ENCODE peak calls at places on chromosomes 2 and 18, in eight cellular contexts. T, Z, C, F, A, W, O and V are unnamed samples. For H3K9me3, the result is how much of the 10 kb centered on the place peaks cover.

GRCh38 chr2:196413821-196414274 is 225.7 kb upstream of the CCDC150 start:
- DNase-seq in T (no peak), Z (no peak), C (no peak), F (no peak), A (no peak), W (no peak), O (no peak), V (no peak)

GRCh38 chr2:64799592-64800252 is 146.0 kb upstream of the SERTAD2 start:
- DNase-seq in T (no peak), Z (no peak), C (peak), F (no peak), A (no peak), W (no peak), O (peak), V (no peak)

GRCh38 chr2:75627902-75628504 is 18.6 kb upstream of the MRPL19 start:
- DNase-seq in T (peak), Z (peak), C (peak), F (peak), A (peak), W (peak), O (peak), V (peak)

GRCh38 chr2:74715071-74715791 is 61.2 kb downstream of the SEMA4F start:
- DNase-seq in T (peak), Z (peak), C (peak), F (peak), A (peak), W (peak), O (peak), V (peak)

GRCh38 chr18:43029414-43029813 is 86.1 kb downstream of the RIT2 start:
- DNase-seq in T (no peak), Z (no peak), C (no peak), F (no peak), A (no peak), W (no peak), O (no peak), V (no peak)

GRCh38 chr2:207967121-207967520 is 58.2 kb downstream of the PLEKHM3 start:
- DNase-seq in T (no peak), Z (no peak), C (no peak), F (no peak), A (no peak), W (no peak), O (no peak), V (no peak)

GRCh38 chr2:38074775-38075435 is 1.0 kb downstream of the CYP1B1 start:
- DNase-seq in T (peak), Z (no peak), C (peak), F (no peak), A (no peak), W (peak), O (no peak), V (no peak)

GRCh38 chr2:200158586-200159365 is 147.7 kb upstream of the SPATS2L start:
- DNase-seq in T (no peak), Z (no peak), C (no peak), F (no peak), A (no peak), W (no peak), O (no peak), V (no peak)

GRCh38 chr2:204019572-204020501 is 83.3 kb downstream of the ICOS start:
- DNase-seq in T (no peak), Z (no peak), C (peak), F (no peak), A (no peak), W (no peak), O (no peak), V (no peak)

GRCh38 chr2:128169497-128169896 is 78.5 kb downstream of the UGGT1 start:
- DNase-seq in T (no peak), Z (no peak), C (no peak), F (no peak), A (no peak), W (no peak), O (no peak), V (no peak)

GRCh38 chr2:181457741-181458425 is 697 bp downstream of the ITGA4 start:
- DNase-seq in T (peak), Z (peak), C (no peak), F (peak), A (peak), W (peak), O (peak), V (peak)

GRCh38 chr2:217943379-217944321 is 59.1 kb downstream of the TNS1 start:
- DNase-seq in T (peak), Z (peak), C (no peak), F (peak), A (no peak), W (peak), O (peak), V (peak)

GRCh38 chr2:69291004-69291650 is 95.9 kb downstream of the GFPT1 start:
- DNase-seq in T (no peak), Z (no peak), C (peak), F (no peak), A (no peak), W (no peak), O (no peak), V (no peak)

GRCh38 chr2:85907671-85908157 is 18.9 kb upstream of the ST3GAL5 start:
- DNase-seq in T (no peak), Z (no peak), C (peak), F (no peak), A (no peak), W (no peak), O (no peak), V (no peak)

GRCh38 chr2:102449370-102449974 is 23.6 kb upstream of the SLC9A4 start:
- DNase-seq in T (no peak), Z (peak), C (peak), F (no peak), A (peak), W (no peak), O (peak), V (peak)

GRCh38 chr2:140539506-140539905 is 1591.3 kb downstream of the LRP1B start:
- DNase-seq in T (no peak), Z (no peak), C (no peak), F (no peak), A (no peak), W (no peak), O (no peak), V (no peak)

GRCh38 chr2:98727369-98727749 is 3.6 kb downstream of the MGAT4A start:
- DNase-seq in T (no peak), Z (peak), C (no peak), F (no peak), A (no peak), W (no peak), O (no peak), V (no peak)

GRCh38 chr2:201208563-201209252 is 25.8 kb downstream of the CASP10 start:
- DNase-seq in T (peak), Z (no peak), C (no peak), F (no peak), A (no peak), W (no peak), O (no peak), V (no peak)

GRCh38 chr18:49669403-49669802 is 107.5 kb downstream of the LIPG start:
- DNase-seq in T (no peak), Z (no peak), C (no peak), F (no peak), A (no peak), W (no peak), O (no peak), V (no peak)

GRCh38 chr18:26639149-26639548 is 90.8 kb upstream of the KCTD1 start:
- DNase-seq in T (no peak), Z (no peak), C (no peak), F (no peak), A (no peak), W (no peak), O (no peak), V (no peak)

GRCh38 chr2:179106342-179107178 is 56.6 kb upstream of the CCDC141 start:
- DNase-seq in T (no peak), Z (peak), C (peak), F (peak), A (no peak), W (no peak), O (peak), V (no peak)

GRCh38 chr2:190382851-190383250 is 25.3 kb upstream of the MFSD6 start:
- DNase-seq in T (no peak), Z (peak), C (peak), F (no peak), A (no peak), W (no peak), O (no peak), V (peak)

GRCh38 chr2:237022533-237022932 is 63.2 kb upstream of the COPS8 start:
- DNase-seq in T (no peak), Z (no peak), C (no peak), F (no peak), A (no peak), W (no peak), O (no peak), V (no peak)

GRCh38 chr18:10928971-10929373 is 220.4 kb downstream of the PIEZO2 start:
- DNase-seq in T (no peak), Z (no peak), C (no peak), F (no peak), A (no peak), W (no peak), O (no peak), V (no peak)

DNA sequence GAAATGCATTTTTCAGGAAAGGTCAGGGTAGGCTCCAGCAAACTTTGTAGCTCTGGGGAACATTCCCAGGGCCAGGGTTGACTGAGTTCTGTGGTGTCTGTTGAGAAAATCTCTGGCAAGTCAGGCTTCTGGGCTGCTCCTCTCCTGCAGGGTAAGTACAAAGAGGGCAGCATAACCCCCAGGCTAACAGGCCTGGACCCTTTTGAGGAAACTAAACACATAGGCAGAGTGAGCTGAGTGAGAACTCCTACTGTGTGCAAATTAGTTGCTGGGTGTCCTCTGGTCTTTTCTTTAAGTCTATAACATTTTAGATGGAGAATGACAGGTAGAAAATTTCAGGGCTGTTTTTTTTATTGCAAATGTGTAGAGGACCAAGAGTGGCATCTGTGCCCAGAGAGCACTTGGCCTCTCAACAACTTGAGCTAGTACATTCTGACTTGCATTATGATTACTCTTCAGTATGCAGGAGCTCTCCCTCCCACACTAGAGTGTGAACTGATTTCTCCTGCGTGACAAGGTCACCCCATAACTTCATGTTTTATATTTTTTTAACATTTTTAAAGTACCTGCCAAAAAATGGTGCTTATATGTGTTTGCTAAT is 49.9 kb downstream of the GPR39 start:
- DNase-seq in T (no peak), Z (no peak), C (no peak), F (no peak), A (no peak), W (no peak), O (no peak), V (no peak)
- H3K9me3 ChIP-seq in T (half or more), Z (under half), C (under half), F (under half), A (under half), W (under half), O (under half), V (under half)

DNA sequence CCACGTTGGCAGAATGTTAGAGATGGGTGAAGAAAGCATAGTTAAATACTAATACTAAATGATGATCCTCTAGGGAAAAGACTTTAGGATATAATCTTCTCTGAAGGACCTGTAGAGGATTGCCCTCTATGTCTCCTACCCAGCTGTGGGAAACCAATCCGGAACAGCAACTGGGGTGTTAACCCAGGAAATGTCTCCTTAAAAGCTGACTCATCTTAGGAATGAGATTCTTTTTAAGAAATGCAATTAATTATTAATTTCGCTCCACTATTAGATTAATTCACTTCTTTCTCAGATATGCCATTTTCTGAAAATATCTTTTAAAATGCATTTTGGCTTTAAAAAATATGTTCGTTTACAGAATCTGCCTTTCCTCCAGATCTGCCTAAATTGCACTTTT is 7.4 kb downstream of the SCN3A start:
- DNase-seq in T (no peak), Z (no peak), C (no peak), F (no peak), A (no peak), W (no peak), O (no peak), V (no peak)
- H3K27ac ChIP-seq in T (no peak), Z (no peak), C (no peak), F (no peak), A (no peak), W (no peak), O (no peak), V (no peak)

GRCh38 chr18:54532962-54533361 is 58.1 kb upstream of the DYNAP start:
- DNase-seq in T (no peak), Z (no peak), C (no peak), F (no peak), A (no peak), W (no peak), O (no peak), V (no peak)
- H3K9me3 ChIP-seq in T (under half), Z (under half), C (under half), F (under half), A (under half), W (under half), O (under half), V (under half)

GRCh38 chr2:49755777-49756176 is 601.5 kb upstream of the FSHR start:
- DNase-seq in T (no peak), Z (no peak), C (no peak), F (no peak), A (no peak), W (no peak), O (no peak), V (no peak)
- H3K27ac ChIP-seq in T (no peak), Z (no peak), C (no peak), F (no peak), A (no peak), W (no peak), O (no peak), V (no peak)

DNA sequence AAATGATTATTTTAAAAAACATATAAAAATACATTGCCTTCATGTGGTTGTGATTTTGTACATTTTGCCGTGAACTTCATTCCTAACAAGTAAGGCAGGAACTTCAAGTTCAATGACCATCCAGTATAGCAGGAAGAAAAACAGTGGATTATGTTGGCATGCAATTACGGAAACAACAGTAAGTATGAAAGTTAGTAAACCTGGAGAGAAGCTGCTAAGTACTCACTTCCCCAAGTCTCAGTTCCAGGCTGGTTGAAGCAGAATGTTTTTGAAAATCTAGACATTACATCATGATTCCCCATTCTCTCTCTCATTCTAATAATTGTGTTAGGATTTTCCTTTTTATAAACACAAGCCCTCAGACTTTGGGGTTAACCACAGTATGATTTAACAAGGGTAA is 987.1 kb upstream of the KLHL29 start:
- DNase-seq in T (no peak), Z (no peak), C (no peak), F (no peak), A (no peak), W (no peak), O (no peak), V (no peak)
- H3K9me3 ChIP-seq in T (under half), Z (under half), C (under half), F (under half), A (under half), W (under half), O (under half), V (under half)

DNA sequence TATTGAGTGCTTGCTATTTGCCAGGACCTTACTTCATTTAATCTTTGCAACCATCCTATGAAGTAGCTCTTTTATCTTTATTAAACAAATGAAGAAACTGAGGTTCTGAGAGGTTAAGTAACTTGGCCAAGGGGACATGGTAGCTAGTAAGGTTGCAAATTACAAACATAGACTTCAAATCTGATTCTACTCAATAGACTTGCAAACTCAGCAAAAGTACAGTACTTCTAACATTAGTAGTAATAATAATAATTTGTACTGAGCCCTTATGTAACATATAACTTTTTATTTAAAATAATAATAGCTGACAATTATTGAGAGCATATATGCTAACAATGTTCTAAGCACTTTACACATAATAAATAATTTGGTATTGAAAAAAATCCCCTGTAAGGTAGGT is 255.7 kb upstream of the ATP5MC3 start:
- DNase-seq in T (no peak), Z (no peak), C (no peak), F (no peak), A (no peak), W (no peak), O (no peak), V (no peak)
- H3K27ac ChIP-seq in T (no peak), Z (no peak), C (no peak), F (no peak), A (no peak), W (no peak), O (no peak), V (no peak)

GRCh38 chr2:231988179-231988866 is 26.8 kb downstream of the DIS3L2 start:
- DNase-seq in T (no peak), Z (no peak), C (no peak), F (no peak), A (no peak), W (no peak), O (no peak), V (no peak)
- H3K9me3 ChIP-seq in T (under half), Z (under half), C (under half), F (under half), A (under half), W (under half), O (under half), V (under half)